ENCODE peak calls at places on chromosomes 16 and 17, in six cellular contexts. One of them, this sample, is unnamed.

GRCh38 chr17:44492706-44493272 is 10.4 kb downstream of the GPATCH8 start:
- DNase-seq in IMR-90: no peak
- DNase-seq in CD8-positive, alpha-beta T cell: no peak
- DNase-seq in tibial artery: no peak
- DNase-seq in testis: no peak
- DNase-seq in AG10803: no peak
- DNase-seq in this sample: no peak

GRCh38 chr16:52212841-52213240 is 334.1 kb downstream of the TOX3 start:
- DNase-seq in IMR-90: no peak
- DNase-seq in CD8-positive, alpha-beta T cell: no peak
- DNase-seq in tibial artery: no peak
- DNase-seq in testis: no peak
- DNase-seq in AG10803: no peak
- DNase-seq in this sample: no peak

GRCh38 chr16:2964416-2965223 is 545 bp downstream of the KREMEN2 start:
- DNase-seq in IMR-90: no peak
- DNase-seq in CD8-positive, alpha-beta T cell: peak; percentile 54
- DNase-seq in tibial artery: no peak
- DNase-seq in testis: peak; percentile 56
- DNase-seq in AG10803: no peak
- DNase-seq in this sample: no peak

GRCh38 chr17:75776399-75777242 is 8.0 kb upstream of the UNK start:
- DNase-seq in IMR-90: no peak
- DNase-seq in CD8-positive, alpha-beta T cell: no peak
- DNase-seq in tibial artery: no peak
- DNase-seq in testis: no peak
- DNase-seq in AG10803: peak; percentile 31
- DNase-seq in this sample: peak; percentile 25

GRCh38 chr16:22675745-22676540 is 138.0 kb upstream of the HS3ST2 start:
- DNase-seq in IMR-90: no peak
- DNase-seq in CD8-positive, alpha-beta T cell: no peak
- DNase-seq in tibial artery: no peak
- DNase-seq in testis: no peak
- DNase-seq in AG10803: no peak
- DNase-seq in this sample: no peak

GRCh38 chr16:67278773-67279295 is 498 bp upstream of the PLEKHG4 start:
- DNase-seq in IMR-90: no peak
- DNase-seq in CD8-positive, alpha-beta T cell: peak; percentile 35
- DNase-seq in tibial artery: no peak
- DNase-seq in testis: peak; percentile 20
- DNase-seq in AG10803: no peak
- DNase-seq in this sample: peak; percentile 25

GRCh38 chr17:55360971-55361370 is 60.7 kb downstream of the MMD start:
- DNase-seq in IMR-90: no peak
- DNase-seq in CD8-positive, alpha-beta T cell: no peak
- DNase-seq in tibial artery: no peak
- DNase-seq in testis: no peak
- DNase-seq in AG10803: no peak
- DNase-seq in this sample: no peak

GRCh38 chr17:27762527-27763305 is 37.6 kb downstream of the NOS2 start:
- DNase-seq in IMR-90: peak; percentile 37
- DNase-seq in CD8-positive, alpha-beta T cell: no peak
- DNase-seq in tibial artery: no peak
- DNase-seq in testis: peak; percentile 26
- DNase-seq in AG10803: peak; percentile 18
- DNase-seq in this sample: peak; percentile 33

GRCh38 chr17:5019475-5019956 is 15.7 kb downstream of the SLC52A1 start:
- DNase-seq in IMR-90: peak; percentile 12
- DNase-seq in CD8-positive, alpha-beta T cell: peak; percentile 32
- DNase-seq in tibial artery: no peak
- DNase-seq in testis: no peak
- DNase-seq in AG10803: no peak
- DNase-seq in this sample: peak; percentile 29

GRCh38 chr16:65117701-65118448 is 4.0 kb downstream of the CDH11 start:
- DNase-seq in IMR-90: peak; percentile 90
- DNase-seq in CD8-positive, alpha-beta T cell: no peak
- DNase-seq in tibial artery: peak; percentile 72
- DNase-seq in testis: peak; percentile 87
- DNase-seq in AG10803: peak; percentile 86
- DNase-seq in this sample: peak; percentile 87

GRCh38 chr17:8087942-8088230 is 370 bp upstream of the ALOX12B start:
- DNase-seq in IMR-90: no peak
- DNase-seq in CD8-positive, alpha-beta T cell: no peak
- DNase-seq in tibial artery: no peak
- DNase-seq in testis: no peak
- DNase-seq in AG10803: no peak
- DNase-seq in this sample: no peak

DNA sequence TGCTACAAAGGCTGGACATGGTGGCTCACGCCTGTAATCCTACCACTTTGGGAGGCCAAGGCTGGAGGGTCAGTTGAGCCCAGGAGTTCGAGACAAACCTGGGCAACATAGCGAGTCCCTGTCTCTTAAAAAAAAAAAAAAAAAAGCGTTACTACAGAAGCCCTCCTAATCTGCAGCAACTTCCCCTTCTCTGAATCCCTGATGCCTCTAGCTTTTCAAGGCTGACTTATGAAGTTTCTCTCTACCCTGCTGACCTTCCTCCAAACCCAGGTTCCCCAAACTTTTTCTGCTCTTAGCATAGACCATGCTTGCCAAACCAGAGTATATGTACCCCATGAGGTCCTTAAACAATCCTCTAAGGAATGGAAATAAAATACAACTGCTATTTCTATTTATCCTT is 16.4 kb downstream of the LYRM1 start:
- DNase-seq in IMR-90: no peak
- DNase-seq in CD8-positive, alpha-beta T cell: no peak
- DNase-seq in tibial artery: no peak
- DNase-seq in testis: no peak
- DNase-seq in AG10803: no peak
- DNase-seq in this sample: no peak
- H3K4me3 ChIP-seq in IMR-90: no peak overlapping the region
- H3K4me3 ChIP-seq in CD8-positive, alpha-beta T cell: no peak overlapping the region
- H3K4me3 ChIP-seq in tibial artery: no peak overlapping the region
- H3K4me3 ChIP-seq in testis: no peak overlapping the region
- H3K4me3 ChIP-seq in AG10803: no peak overlapping the region
- H3K4me3 ChIP-seq in this sample: no peak overlapping the region

DNA sequence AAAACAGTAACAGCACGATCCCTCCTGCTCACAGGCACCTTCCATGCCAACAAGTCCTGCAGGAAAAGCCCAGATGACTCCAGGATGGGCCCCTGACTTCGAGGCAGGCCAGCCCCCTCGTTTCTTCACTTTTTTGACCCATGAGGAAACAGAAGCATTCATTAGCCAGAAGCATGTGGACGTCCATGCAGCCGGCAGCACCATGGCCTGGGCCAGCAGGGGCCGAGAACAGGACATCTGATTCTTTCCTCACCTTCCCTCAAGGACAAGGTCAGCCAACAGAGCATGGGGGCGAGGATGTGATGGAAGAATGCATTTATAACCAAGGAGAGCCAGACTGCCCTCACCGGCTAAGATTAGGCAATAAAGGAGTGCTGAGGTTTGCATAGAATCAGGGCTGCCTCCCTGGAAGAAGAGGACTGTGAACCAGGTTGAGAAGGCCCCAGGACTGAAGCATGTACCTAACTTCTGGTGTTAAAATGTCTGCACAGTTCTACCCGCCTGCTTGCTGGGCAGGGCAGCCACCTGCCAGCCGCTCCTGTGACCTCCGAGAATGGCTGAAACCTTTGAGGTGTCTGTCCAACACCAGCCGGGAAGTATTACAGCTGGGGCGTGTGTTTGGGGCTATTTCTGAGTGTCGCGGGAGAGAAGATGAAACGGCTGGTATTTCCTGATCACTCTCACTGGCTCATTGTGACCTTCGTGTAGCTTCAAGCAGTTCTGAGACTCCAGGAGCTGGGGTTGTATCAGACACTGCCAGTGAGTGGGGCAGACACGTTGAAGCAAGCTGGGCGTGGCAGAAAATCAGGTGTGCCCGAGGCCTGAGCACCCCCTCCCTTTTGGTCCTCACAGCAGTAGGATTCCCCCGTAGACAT is 94.0 kb upstream of the TNRC6C start:
- DNase-seq in IMR-90: no peak
- DNase-seq in CD8-positive, alpha-beta T cell: no peak
- DNase-seq in tibial artery: no peak
- DNase-seq in testis: no peak
- DNase-seq in AG10803: no peak
- DNase-seq in this sample: no peak
- H3K4me3 ChIP-seq in IMR-90: no peak overlapping the region
- H3K4me3 ChIP-seq in CD8-positive, alpha-beta T cell: no peak overlapping the region
- H3K4me3 ChIP-seq in tibial artery: no peak overlapping the region
- H3K4me3 ChIP-seq in testis: no peak overlapping the region
- H3K4me3 ChIP-seq in AG10803: no peak overlapping the region
- H3K4me3 ChIP-seq in this sample: no peak overlapping the region

DNA sequence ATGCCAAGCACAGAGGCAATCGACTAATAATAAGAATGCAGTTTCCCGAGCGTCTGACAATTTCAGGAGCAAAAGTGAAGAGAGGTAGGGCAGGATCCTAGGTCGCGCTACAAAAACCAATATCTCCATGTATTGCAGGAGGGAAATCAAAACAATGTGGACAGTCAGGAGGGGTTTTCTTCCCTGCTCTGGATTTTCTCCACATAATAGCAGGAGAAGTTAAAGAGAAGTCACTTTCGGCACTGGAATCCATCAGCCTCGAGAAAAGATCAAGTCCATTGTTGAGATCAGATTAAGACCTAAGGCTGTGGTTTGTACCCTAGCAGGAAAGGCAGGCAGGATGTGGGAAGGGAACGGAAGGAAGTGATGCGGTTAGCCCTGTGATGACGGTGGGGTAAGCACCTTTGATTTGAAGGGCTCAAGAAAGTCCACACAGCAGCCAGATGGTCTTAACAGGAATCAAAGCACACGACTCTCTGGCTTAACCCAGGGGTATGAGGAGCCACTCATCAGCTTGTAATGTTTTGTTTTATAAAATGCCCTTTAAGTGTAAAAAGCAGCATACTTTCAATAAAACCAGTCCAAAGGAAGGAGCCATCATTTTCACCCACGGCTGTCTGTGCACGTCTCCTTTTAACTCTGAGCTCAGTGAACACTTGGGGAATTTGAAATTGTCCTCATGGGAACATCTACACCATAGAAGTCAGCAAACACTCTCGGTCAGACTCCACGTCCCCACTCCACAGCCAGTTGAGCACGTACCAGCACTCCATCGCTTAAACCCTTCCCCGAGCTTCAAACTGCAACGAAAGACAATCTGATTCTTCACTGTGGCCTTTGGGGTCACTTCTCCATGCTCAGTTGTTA is 15.8 kb upstream of the AKTIP start:
- DNase-seq in IMR-90: peak; percentile 54
- DNase-seq in CD8-positive, alpha-beta T cell: peak; percentile 57
- DNase-seq in tibial artery: no peak
- DNase-seq in testis: no peak
- DNase-seq in AG10803: peak; percentile 43
- DNase-seq in this sample: peak; percentile 53
- H3K4me3 ChIP-seq in IMR-90: no peak overlapping the region
- H3K4me3 ChIP-seq in CD8-positive, alpha-beta T cell: peak overlapping the region; percentile 26
- H3K4me3 ChIP-seq in tibial artery: no peak overlapping the region
- H3K4me3 ChIP-seq in testis: no peak overlapping the region
- H3K4me3 ChIP-seq in AG10803: no peak overlapping the region
- H3K4me3 ChIP-seq in this sample: no peak overlapping the region

GRCh38 chr16:86905302-86905701 is 327.0 kb downstream of the FOXL1 start:
- DNase-seq in IMR-90: no peak
- DNase-seq in CD8-positive, alpha-beta T cell: no peak
- DNase-seq in tibial artery: peak; percentile 74
- DNase-seq in testis: peak; percentile 37
- DNase-seq in AG10803: no peak
- DNase-seq in this sample: no peak

GRCh38 chr16:86901483-86901882 is 323.1 kb downstream of the FOXL1 start:
- DNase-seq in IMR-90: peak; percentile 72
- DNase-seq in CD8-positive, alpha-beta T cell: no peak
- DNase-seq in tibial artery: no peak
- DNase-seq in testis: no peak
- DNase-seq in AG10803: no peak
- DNase-seq in this sample: peak; percentile 49

GRCh38 chr16:86906608-86907007 is 328.3 kb downstream of the FOXL1 start:
- DNase-seq in IMR-90: no peak
- DNase-seq in CD8-positive, alpha-beta T cell: no peak
- DNase-seq in tibial artery: no peak
- DNase-seq in testis: no peak
- DNase-seq in AG10803: no peak
- DNase-seq in this sample: no peak

GRCh38 chr16:86899757-86900156 is 321.4 kb downstream of the FOXL1 start:
- DNase-seq in IMR-90: peak; percentile 67
- DNase-seq in CD8-positive, alpha-beta T cell: no peak
- DNase-seq in tibial artery: no peak
- DNase-seq in testis: no peak
- DNase-seq in AG10803: peak; percentile 53
- DNase-seq in this sample: peak; percentile 75

DNA sequence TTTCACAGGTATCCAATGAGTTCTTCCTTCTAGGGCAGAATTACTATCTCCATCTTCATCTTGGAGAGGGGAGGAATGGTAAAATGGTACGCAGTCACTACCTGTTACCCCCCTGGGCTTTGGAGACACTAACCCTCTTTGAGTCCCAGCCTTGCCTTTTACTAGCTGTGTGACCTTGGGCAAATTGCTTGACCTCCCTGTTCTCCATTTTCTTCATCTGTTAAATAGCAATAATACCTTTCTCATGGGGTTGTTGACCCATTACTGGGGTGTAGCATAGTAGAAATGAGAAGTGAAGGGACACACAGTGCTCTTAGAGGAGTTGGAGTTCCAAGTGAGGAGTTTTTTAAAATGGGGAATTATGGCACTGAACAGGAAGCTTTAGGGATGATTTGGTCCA is 324.7 kb downstream of the FOXL1 start:
- DNase-seq in IMR-90: no peak
- DNase-seq in CD8-positive, alpha-beta T cell: no peak
- DNase-seq in tibial artery: no peak
- DNase-seq in testis: no peak
- DNase-seq in AG10803: no peak
- DNase-seq in this sample: no peak
- H3K4me3 ChIP-seq in IMR-90: no peak overlapping the region
- H3K4me3 ChIP-seq in CD8-positive, alpha-beta T cell: no peak overlapping the region
- H3K4me3 ChIP-seq in tibial artery: no peak overlapping the region
- H3K4me3 ChIP-seq in testis: no peak overlapping the region
- H3K4me3 ChIP-seq in AG10803: no peak overlapping the region
- H3K4me3 ChIP-seq in this sample: no peak overlapping the region

GRCh38 chr17:73304971-73305786 is 6.6 kb downstream of the CDC42EP4 start:
- DNase-seq in IMR-90: peak; percentile 78
- DNase-seq in CD8-positive, alpha-beta T cell: no peak
- DNase-seq in tibial artery: peak; percentile 73
- DNase-seq in testis: peak; percentile 85
- DNase-seq in AG10803: peak; percentile 84
- DNase-seq in this sample: peak; percentile 86
- H3K4me3 ChIP-seq in IMR-90: peak overlapping the region; percentile 5
- H3K4me3 ChIP-seq in CD8-positive, alpha-beta T cell: no peak overlapping the region
- H3K4me3 ChIP-seq in tibial artery: peak overlapping the region; percentile 53
- H3K4me3 ChIP-seq in testis: no peak overlapping the region
- H3K4me3 ChIP-seq in AG10803: peak overlapping the region; percentile 58
- H3K4me3 ChIP-seq in this sample: peak overlapping the region; percentile 39

GRCh38 chr17:72754513-72754912 is 338.0 kb downstream of the SLC39A11 start:
- DNase-seq in IMR-90: peak; percentile 11
- DNase-seq in CD8-positive, alpha-beta T cell: no peak
- DNase-seq in tibial artery: no peak
- DNase-seq in testis: no peak
- DNase-seq in AG10803: no peak
- DNase-seq in this sample: no peak
- H3K4me3 ChIP-seq in IMR-90: no peak overlapping the region
- H3K4me3 ChIP-seq in CD8-positive, alpha-beta T cell: no peak overlapping the region
- H3K4me3 ChIP-seq in tibial artery: no peak overlapping the region
- H3K4me3 ChIP-seq in testis: no peak overlapping the region
- H3K4me3 ChIP-seq in AG10803: no peak overlapping the region
- H3K4me3 ChIP-seq in this sample: no peak overlapping the region